ENCODE peak calls at places on chromosomes 3 and 15, in eight cellular contexts. One of them, this sample, is unnamed.

GRCh38 chr3:144259267-144259666 is 287.6 kb downstream of the DIPK2A start:
- DNase-seq in fibroblast of mammary gland: no peak
- DNase-seq in astrocyte of the spinal cord: peak
- DNase-seq in GM06990: no peak
- DNase-seq in body of pancreas: no peak
- DNase-seq in brain microvascular endothelial cell: peak
- DNase-seq in dorsolateral prefrontal cortex: no peak
- DNase-seq in AG04450: peak
- DNase-seq in this sample: no peak

GRCh38 chr3:58271901-58272501 is 34.0 kb upstream of the RPP14 start:
- DNase-seq in fibroblast of mammary gland: peak
- DNase-seq in body of pancreas: no peak
- DNase-seq in AG04450: peak
- DNase-seq in dorsolateral prefrontal cortex: no peak
- DNase-seq in astrocyte of the spinal cord: peak
- DNase-seq in GM06990: no peak
- DNase-seq in brain microvascular endothelial cell: peak
- DNase-seq in this sample: peak

GRCh38 chr3:184604039-184604955 is 42.7 kb downstream of the EPHB3 start:
- DNase-seq in GM06990: no peak
- DNase-seq in fibroblast of mammary gland: no peak
- DNase-seq in astrocyte of the spinal cord: no peak
- DNase-seq in dorsolateral prefrontal cortex: no peak
- DNase-seq in AG04450: no peak
- DNase-seq in body of pancreas: peak
- DNase-seq in brain microvascular endothelial cell: no peak
- DNase-seq in this sample: no peak

GRCh38 chr3:136929984-136930671 is 27.7 kb upstream of the IL20RB start:
- DNase-seq in astrocyte of the spinal cord: peak
- DNase-seq in fibroblast of mammary gland: peak
- DNase-seq in GM06990: no peak
- DNase-seq in body of pancreas: peak
- DNase-seq in AG04450: no peak
- DNase-seq in dorsolateral prefrontal cortex: no peak
- DNase-seq in brain microvascular endothelial cell: no peak
- DNase-seq in this sample: peak

GRCh38 chr15:36498922-36499321 is 80.5 kb upstream of the CDIN1 start:
- DNase-seq in dorsolateral prefrontal cortex: no peak
- DNase-seq in astrocyte of the spinal cord: no peak
- DNase-seq in body of pancreas: no peak
- DNase-seq in GM06990: no peak
- DNase-seq in brain microvascular endothelial cell: no peak
- DNase-seq in fibroblast of mammary gland: no peak
- DNase-seq in AG04450: no peak
- DNase-seq in this sample: no peak

GRCh38 chr3:60125686-60126085 is 1075.9 kb upstream of the CFAP20DC start:
- DNase-seq in body of pancreas: no peak
- DNase-seq in GM06990: no peak
- DNase-seq in fibroblast of mammary gland: no peak
- DNase-seq in dorsolateral prefrontal cortex: no peak
- DNase-seq in brain microvascular endothelial cell: no peak
- DNase-seq in astrocyte of the spinal cord: no peak
- DNase-seq in AG04450: no peak
- DNase-seq in this sample: no peak

GRCh38 chr3:69510481-69511031 is 124.7 kb upstream of the FRMD4B start:
- DNase-seq in dorsolateral prefrontal cortex: no peak
- DNase-seq in AG04450: no peak
- DNase-seq in astrocyte of the spinal cord: no peak
- DNase-seq in GM06990: no peak
- DNase-seq in fibroblast of mammary gland: peak
- DNase-seq in body of pancreas: no peak
- DNase-seq in brain microvascular endothelial cell: peak
- DNase-seq in this sample: peak

GRCh38 chr3:160477750-160478149 is 28.2 kb upstream of the TRIM59 start:
- DNase-seq in GM06990: no peak
- DNase-seq in astrocyte of the spinal cord: no peak
- DNase-seq in AG04450: no peak
- DNase-seq in dorsolateral prefrontal cortex: no peak
- DNase-seq in body of pancreas: no peak
- DNase-seq in fibroblast of mammary gland: no peak
- DNase-seq in brain microvascular endothelial cell: peak
- DNase-seq in this sample: no peak

GRCh38 chr3:5341610-5342009 is 154.1 kb downstream of the EDEM1 start:
- DNase-seq in fibroblast of mammary gland: no peak
- DNase-seq in astrocyte of the spinal cord: no peak
- DNase-seq in AG04450: no peak
- DNase-seq in body of pancreas: no peak
- DNase-seq in GM06990: no peak
- DNase-seq in dorsolateral prefrontal cortex: no peak
- DNase-seq in brain microvascular endothelial cell: no peak
- DNase-seq in this sample: no peak

GRCh38 chr15:85689729-85690128 is 105.0 kb downstream of the KLHL25 start:
- DNase-seq in GM06990: peak
- DNase-seq in body of pancreas: no peak
- DNase-seq in fibroblast of mammary gland: peak
- DNase-seq in brain microvascular endothelial cell: peak
- DNase-seq in astrocyte of the spinal cord: peak
- DNase-seq in dorsolateral prefrontal cortex: peak
- DNase-seq in AG04450: peak
- DNase-seq in this sample: no peak

GRCh38 chr15:85684174-85684710 is 110.5 kb downstream of the KLHL25 start:
- DNase-seq in fibroblast of mammary gland: no peak
- DNase-seq in dorsolateral prefrontal cortex: no peak
- DNase-seq in brain microvascular endothelial cell: no peak
- DNase-seq in GM06990: no peak
- DNase-seq in AG04450: no peak
- DNase-seq in body of pancreas: no peak
- DNase-seq in astrocyte of the spinal cord: no peak
- DNase-seq in this sample: no peak

GRCh38 chr15:85685366-85685765 is 109.4 kb downstream of the KLHL25 start:
- DNase-seq in brain microvascular endothelial cell: no peak
- DNase-seq in AG04450: no peak
- DNase-seq in dorsolateral prefrontal cortex: no peak
- DNase-seq in body of pancreas: no peak
- DNase-seq in GM06990: no peak
- DNase-seq in fibroblast of mammary gland: no peak
- DNase-seq in astrocyte of the spinal cord: no peak
- DNase-seq in this sample: no peak

GRCh38 chr15:85688703-85689102 is 106.0 kb downstream of the KLHL25 start:
- DNase-seq in fibroblast of mammary gland: no peak
- DNase-seq in brain microvascular endothelial cell: no peak
- DNase-seq in AG04450: no peak
- DNase-seq in GM06990: no peak
- DNase-seq in dorsolateral prefrontal cortex: no peak
- DNase-seq in body of pancreas: no peak
- DNase-seq in astrocyte of the spinal cord: no peak
- DNase-seq in this sample: no peak

DNA sequence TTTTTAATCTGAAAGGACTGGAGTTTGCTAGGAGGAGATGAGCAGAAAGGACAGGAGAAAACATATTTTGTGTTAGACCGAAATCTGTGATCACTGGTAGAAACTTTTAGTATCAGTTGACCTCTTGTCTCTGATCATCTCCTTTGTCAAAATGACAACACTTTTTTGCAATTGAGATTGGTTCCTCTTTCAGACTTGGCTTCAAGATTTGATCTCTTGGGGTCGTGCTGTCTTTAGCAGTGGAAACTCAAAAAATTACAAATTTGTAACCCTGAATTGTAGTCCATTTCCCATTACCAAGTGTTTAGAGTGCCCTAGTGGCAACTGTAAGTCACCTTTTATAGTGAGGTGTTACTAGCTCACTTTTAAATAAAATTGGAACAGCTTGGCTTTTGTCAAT is 107.4 kb downstream of the KLHL25 start:
- DNase-seq in fibroblast of mammary gland: no peak
- DNase-seq in astrocyte of the spinal cord: no peak
- DNase-seq in brain microvascular endothelial cell: no peak
- DNase-seq in dorsolateral prefrontal cortex: no peak
- DNase-seq in body of pancreas: no peak
- DNase-seq in AG04450: no peak
- DNase-seq in GM06990: no peak
- DNase-seq in this sample: no peak
- TF ChIP-seq CTCF in fibroblast of mammary gland: no peak
- TF ChIP-seq CTCF in astrocyte of the spinal cord: no peak
- TF ChIP-seq CTCF in brain microvascular endothelial cell: no peak
- TF ChIP-seq CTCF in dorsolateral prefrontal cortex: no peak
- TF ChIP-seq CTCF in body of pancreas: no peak
- TF ChIP-seq CTCF in AG04450: no peak
- TF ChIP-seq CTCF in GM06990: peak
- TF ChIP-seq CTCF in this sample: no peak

GRCh38 chr3:149376728-149377407 is 581 bp downstream of the TM4SF1 start:
- DNase-seq in brain microvascular endothelial cell: no peak
- DNase-seq in GM06990: no peak
- DNase-seq in AG04450: no peak
- DNase-seq in fibroblast of mammary gland: peak
- DNase-seq in dorsolateral prefrontal cortex: no peak
- DNase-seq in astrocyte of the spinal cord: peak
- DNase-seq in body of pancreas: peak
- DNase-seq in this sample: peak

GRCh38 chr3:149374391-149374790 is 3.1 kb downstream of the TM4SF1 start:
- DNase-seq in astrocyte of the spinal cord: no peak
- DNase-seq in dorsolateral prefrontal cortex: no peak
- DNase-seq in brain microvascular endothelial cell: no peak
- DNase-seq in body of pancreas: no peak
- DNase-seq in GM06990: no peak
- DNase-seq in fibroblast of mammary gland: no peak
- DNase-seq in AG04450: no peak
- DNase-seq in this sample: no peak

GRCh38 chr3:149375824-149376196 is 1.6 kb downstream of the TM4SF1 start:
- DNase-seq in fibroblast of mammary gland: no peak
- DNase-seq in astrocyte of the spinal cord: no peak
- DNase-seq in AG04450: no peak
- DNase-seq in brain microvascular endothelial cell: no peak
- DNase-seq in dorsolateral prefrontal cortex: no peak
- DNase-seq in GM06990: no peak
- DNase-seq in body of pancreas: no peak
- DNase-seq in this sample: no peak

GRCh38 chr3:149373235-149374125 is 4.0 kb downstream of the TM4SF1 start:
- DNase-seq in astrocyte of the spinal cord: no peak
- DNase-seq in fibroblast of mammary gland: peak
- DNase-seq in GM06990: no peak
- DNase-seq in brain microvascular endothelial cell: no peak
- DNase-seq in dorsolateral prefrontal cortex: no peak
- DNase-seq in body of pancreas: no peak
- DNase-seq in AG04450: peak
- DNase-seq in this sample: peak

GRCh38 chr3:149375164-149375823 is 2.2 kb downstream of the TM4SF1 start:
- DNase-seq in dorsolateral prefrontal cortex: no peak
- DNase-seq in body of pancreas: no peak
- DNase-seq in AG04450: no peak
- DNase-seq in astrocyte of the spinal cord: no peak
- DNase-seq in fibroblast of mammary gland: no peak
- DNase-seq in brain microvascular endothelial cell: peak
- DNase-seq in GM06990: no peak
- DNase-seq in this sample: peak
- H3K4me3 ChIP-seq in dorsolateral prefrontal cortex: peak
- H3K4me3 ChIP-seq in body of pancreas: peak
- H3K4me3 ChIP-seq in AG04450: peak
- H3K4me3 ChIP-seq in astrocyte of the spinal cord: peak
- H3K4me3 ChIP-seq in fibroblast of mammary gland: no peak
- H3K4me3 ChIP-seq in brain microvascular endothelial cell: peak
- H3K4me3 ChIP-seq in GM06990: no peak
- H3K4me3 ChIP-seq in this sample: no peak

DNA sequence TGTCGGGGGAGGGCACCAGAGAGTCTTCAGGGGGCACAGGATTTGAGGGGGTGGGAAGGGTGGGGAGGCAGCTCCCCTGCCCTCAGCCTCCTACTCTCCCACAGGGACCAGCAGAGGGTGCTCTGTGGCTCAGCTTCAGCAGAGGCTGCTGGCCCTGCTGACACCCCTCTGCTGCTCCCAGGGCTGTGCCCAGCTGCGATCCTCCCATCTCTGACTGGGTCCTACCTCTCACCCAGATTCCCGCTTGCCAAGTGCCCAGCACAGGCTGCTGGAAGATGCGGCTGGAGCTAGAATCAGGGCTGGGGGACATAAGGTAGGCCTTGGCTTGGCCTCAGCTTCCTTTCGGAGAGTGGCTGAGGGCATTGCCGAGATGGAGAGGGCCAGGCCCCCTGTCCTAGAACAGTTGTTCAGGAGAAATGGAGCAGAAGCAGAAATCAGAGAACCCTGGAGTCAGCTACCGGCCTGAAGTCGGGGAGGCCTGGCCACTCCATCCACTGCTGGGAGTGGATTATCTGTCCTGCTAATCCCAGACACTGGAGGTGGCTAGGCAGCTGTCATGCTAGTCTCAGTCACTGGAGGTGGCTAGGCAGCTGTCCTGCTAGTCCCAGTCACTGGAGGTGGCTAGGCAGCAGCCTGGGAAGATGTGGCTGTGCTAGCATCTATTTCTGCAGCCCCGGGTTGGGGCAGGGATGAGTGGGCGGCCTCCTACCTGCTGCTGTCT is 3.9 kb downstream of the GRM2 start:
- DNase-seq in AG04450: no peak
- DNase-seq in astrocyte of the spinal cord: no peak
- DNase-seq in brain microvascular endothelial cell: no peak
- DNase-seq in dorsolateral prefrontal cortex: peak
- DNase-seq in GM06990: no peak
- DNase-seq in fibroblast of mammary gland: no peak
- DNase-seq in body of pancreas: peak
- DNase-seq in this sample: peak
- TF ChIP-seq CTCF in AG04450: no peak
- TF ChIP-seq CTCF in astrocyte of the spinal cord: no peak
- TF ChIP-seq CTCF in brain microvascular endothelial cell: peak
- TF ChIP-seq CTCF in dorsolateral prefrontal cortex: no peak
- TF ChIP-seq CTCF in GM06990: peak
- TF ChIP-seq CTCF in fibroblast of mammary gland: no peak
- TF ChIP-seq CTCF in body of pancreas: no peak
- TF ChIP-seq CTCF in this sample: peak

DNA sequence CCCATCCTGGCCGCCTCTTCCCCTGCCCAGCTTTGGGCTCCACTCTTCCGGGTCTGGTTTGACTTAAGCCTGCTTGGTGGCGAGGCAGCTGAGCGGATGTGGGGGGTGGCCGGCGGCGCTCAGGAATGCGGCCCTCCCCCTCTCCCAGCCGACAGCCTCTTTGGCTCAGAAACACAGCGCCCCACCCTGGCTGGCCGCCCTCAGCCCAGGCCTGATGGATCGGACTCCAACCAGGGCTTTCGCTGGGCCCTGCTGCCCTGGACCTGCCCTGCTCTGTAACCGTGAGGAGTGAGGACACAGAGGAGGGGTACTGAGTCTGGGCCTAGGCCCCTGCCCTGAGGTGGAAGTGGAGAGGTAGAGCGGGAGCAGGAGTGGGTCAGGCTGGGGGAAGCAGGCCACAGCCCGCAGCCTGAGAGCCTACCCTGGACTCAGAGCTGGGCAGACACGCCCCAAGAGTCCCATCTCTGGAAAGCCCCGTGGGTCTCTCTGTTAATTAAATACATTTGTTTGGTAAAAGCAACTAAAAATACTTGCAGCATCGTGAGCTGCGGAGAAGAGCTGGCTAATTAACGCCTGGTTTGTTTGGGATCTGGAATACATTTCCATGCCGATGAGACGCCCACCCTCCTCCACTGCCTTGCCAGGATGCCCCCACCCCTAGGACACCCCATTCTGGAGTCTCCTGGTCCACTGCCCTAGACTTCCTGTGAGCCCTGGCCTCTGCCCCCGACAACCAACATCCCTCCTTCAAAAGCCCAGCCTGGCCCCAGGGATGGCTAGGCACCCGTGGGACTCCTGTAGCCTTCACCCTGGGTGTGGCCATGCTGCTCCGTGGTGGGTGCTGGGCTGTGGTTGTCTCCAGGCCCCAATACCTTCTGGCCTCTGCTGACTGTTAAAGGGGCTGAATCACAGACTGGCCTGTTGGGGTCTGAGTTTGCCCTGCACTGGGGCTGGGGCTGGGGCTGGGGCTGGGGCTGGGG is 19.6 kb downstream of the PLXNA1 start:
- DNase-seq in astrocyte of the spinal cord: peak
- DNase-seq in dorsolateral prefrontal cortex: peak
- DNase-seq in body of pancreas: peak
- DNase-seq in brain microvascular endothelial cell: peak
- DNase-seq in fibroblast of mammary gland: peak
- DNase-seq in GM06990: no peak
- DNase-seq in AG04450: peak
- DNase-seq in this sample: peak
- H3K4me3 ChIP-seq in astrocyte of the spinal cord: no peak
- H3K4me3 ChIP-seq in dorsolateral prefrontal cortex: peak
- H3K4me3 ChIP-seq in body of pancreas: no peak
- H3K4me3 ChIP-seq in brain microvascular endothelial cell: peak
- H3K4me3 ChIP-seq in fibroblast of mammary gland: peak
- H3K4me3 ChIP-seq in GM06990: no peak
- H3K4me3 ChIP-seq in AG04450: peak
- H3K4me3 ChIP-seq in this sample: no peak